ENCODE peak calls at places on chromosomes 7 and 10, in five cellular contexts. G, Z, S, Y and M are unnamed samples.

GRCh38 chr7:159078193-159078910 is 66.3 kb downstream of the VIPR2 start:
- DNase-seq in Y (no peak), G (no peak), S (no peak), Z (no peak), M (no peak)

GRCh38 chr7:46071601-46072000 is 150.5 kb upstream of the IGFBP3 start:
- DNase-seq in S (no peak), Z (no peak), G (no peak), Y (no peak), M (no peak)

GRCh38 chr10:123669901-123670300 is 3.7 kb downstream of the GPR26 start:
- DNase-seq in S (no peak), Z (no peak), G (no peak), Y (no peak), M (no peak)

GRCh38 chr10:100109670-100110069 is 28.0 kb upstream of the CPN1 start:
- DNase-seq in Y (no peak), S (peak; percentile 51), G (no peak), Z (no peak), M (no peak)

GRCh38 chr10:18145652-18146051 is 5.4 kb downstream of the CACNB2 start:
- DNase-seq in Z (no peak), G (no peak), Y (no peak), S (no peak), M (no peak)

GRCh38 chr10:91378061-91378460 is 32.1 kb upstream of the HECTD2 start:
- DNase-seq in S (no peak), Y (no peak), G (no peak), Z (no peak), M (no peak)

GRCh38 chr10:110852255-110852896 is 19.4 kb upstream of the PDCD4 start:
- DNase-seq in Z (no peak), G (peak; percentile 7), Y (no peak), S (no peak), M (no peak)

GRCh38 chr7:293681-294439 is 3.9 kb downstream of the FOXL3 start:
- DNase-seq in Y (no peak), Z (no peak), G (no peak), S (no peak), M (no peak)

GRCh38 chr7:1966631-1967200 is 266.0 kb downstream of the MAD1L1 start:
- DNase-seq in S (no peak), G (no peak), Z (peak; percentile 26), Y (no peak), M (no peak)

GRCh38 chr10:43199684-43200537 is 61.7 kb downstream of the CSGALNACT2 start:
- DNase-seq in Y (no peak), Z (no peak), S (no peak), G (no peak), M (no peak)

GRCh38 chr7:76262683-76263402 is 39.6 kb upstream of the HSPB1 start:
- DNase-seq in Z (no peak), G (peak; percentile 59), Y (no peak), S (peak; percentile 51), M (no peak)

GRCh38 chr7:18179058-18179457 is 151.4 kb upstream of the PRPS1L1 start:
- DNase-seq in S (no peak), Z (no peak), Y (no peak), G (no peak), M (no peak)

GRCh38 chr7:14747701-14748100 is 154.8 kb downstream of the DGKB start:
- DNase-seq in Y (no peak), Z (no peak), S (no peak), G (no peak), M (no peak)

GRCh38 chr10:104906112-104906511 is 265.0 kb downstream of the SORCS3 start:
- DNase-seq in G (no peak), S (no peak), Z (no peak), Y (no peak), M (no peak)

GRCh38 chr10:30182191-30183075 is 123.0 kb upstream of the JCAD start:
- DNase-seq in Z (no peak), S (no peak), Y (no peak), G (no peak), M (no peak)

GRCh38 chr7:132440126-132440525 is 136.1 kb downstream of the PLXNA4 start:
- DNase-seq in G (no peak), S (no peak), Y (no peak), Z (no peak), M (no peak)

GRCh38 chr10:28587270-28587969 is 54.5 kb downstream of the WAC start:
- DNase-seq in Y (no peak), Z (no peak), G (no peak), S (no peak), M (no peak)

GRCh38 chr10:11698691-11699545 is 43.3 kb upstream of the ECHDC3 start:
- DNase-seq in S (no peak), Y (no peak), Z (no peak), G (no peak), M (peak; percentile 59)

GRCh38 chr7:95608344-95609173 is 12.2 kb upstream of the PDK4 start:
- DNase-seq in G (peak; percentile 55), S (peak; percentile 50), Y (no peak), Z (peak; percentile 95), M (peak; percentile 3)

GRCh38 chr10:5413012-5413938 is 918 bp downstream of the NET1 start:
- DNase-seq in Z (peak; percentile 28), Y (no peak), S (peak; percentile 16), G (peak; percentile 31), M (no peak)

GRCh38 chr10:30098624-30099023 is 39.2 kb upstream of the JCAD start:
- DNase-seq in G (no peak), Y (no peak), S (no peak), Z (no peak), M (no peak)

GRCh38 chr10:31594331-31594880 is 275.4 kb downstream of the ZEB1 start:
- DNase-seq in G (no peak), Y (no peak), Z (no peak), S (no peak), M (no peak)

GRCh38 chr7:1106783-1107421 is 19.0 kb downstream of the GPER1 start:
- DNase-seq in Y (no peak), S (no peak), Z (peak; percentile 21), G (no peak), M (no peak)

GRCh38 chr10:130038611-130039109 is 72.0 kb downstream of the C10orf143 start:
- DNase-seq in Y (no peak), G (no peak), Z (no peak), S (no peak), M (no peak)

GRCh38 chr10:97687785-97688781 is 1.0 kb upstream of the AVPI1 start:
- DNase-seq in S (no peak), Z (no peak), G (no peak), Y (no peak), M (no peak)

GRCh38 chr7:82194011-82194410 is 249.6 kb downstream of the CACNA2D1 start:
- DNase-seq in S (no peak), G (no peak), Y (no peak), Z (no peak), M (no peak)

GRCh38 chr7:137399827-137400823 is 56.6 kb upstream of the PTN start:
- DNase-seq in Y (no peak), G (no peak), S (no peak), Z (no peak), M (no peak)

GRCh38 chr10:131993298-131993674 is 11.6 kb upstream of the BNIP3 start:
- DNase-seq in Z (no peak), Y (no peak), S (no peak), G (no peak), M (no peak)

GRCh38 chr10:98340261-98340675 is 72.3 kb upstream of the LOXL4 start:
- DNase-seq in S (peak; percentile 62), Y (no peak), Z (no peak), G (no peak), M (no peak)

GRCh38 chr10:69335063-69335587 is 56.8 kb downstream of the HK1 start:
- DNase-seq in Z (peak; percentile 76), S (no peak), Y (peak; percentile 20), G (no peak), M (no peak)

GRCh38 chr7:114856625-114857024 is 65.3 kb upstream of the MDFIC start:
- DNase-seq in Z (no peak), S (no peak), Y (no peak), G (no peak), M (no peak)

GRCh38 chr10:66714741-66715140 is 211.1 kb upstream of the LRRTM3 start:
- DNase-seq in S (no peak), Y (no peak), Z (no peak), G (no peak), M (no peak)

GRCh38 chr7:27678617-27679260 is 16.1 kb upstream of the HIBADH start:
- DNase-seq in Y (no peak), G (no peak), Z (no peak), S (no peak), M (no peak)

GRCh38 chr7:46054290-46054689 is 133.2 kb upstream of the IGFBP3 start:
- DNase-seq in S (no peak), Y (no peak), G (no peak), Z (no peak), M (no peak)

GRCh38 chr10:98556061-98556460 is 109.3 kb upstream of the HPS1 start:
- DNase-seq in G (no peak), Y (no peak), S (no peak), Z (no peak), M (no peak)

GRCh38 chr10:79490400-79491081 is 21.8 kb upstream of the EIF5AL1 start:
- DNase-seq in G (no peak), Z (peak; percentile 66), S (no peak), Y (no peak), M (no peak)

GRCh38 chr10:86082556-86082955 is 284.0 kb downstream of the GRID1 start:
- DNase-seq in G (no peak), Y (no peak), Z (no peak), S (no peak), M (no peak)

GRCh38 chr10:63819753-63820347 is 298.6 kb downstream of the REEP3 start:
- DNase-seq in S (peak; percentile 20), G (peak; percentile 37), Z (peak; percentile 80), Y (no peak), M (peak; percentile 7)

GRCh38 chr10:14382022-14382421 is 51.3 kb upstream of the FRMD4A start:
- DNase-seq in G (no peak), Y (peak; percentile 58), Z (no peak), S (no peak), M (no peak)